ENCODE peak calls at places on chromosomes 16 and 17, in eight cellular contexts. C is tibial nerve; T is lower lobe of right lung; H is breast epithelium; P is A673; N is CD4-positive, CD25-positive, alpha-beta regulatory T cell; B is left ventricle myocardium inferior; I is left lung. F is an unnamed sample.

GRCh38 chr17:1351275-1351674 is 48.7 kb downstream of the YWHAE start:
- DNase-seq in C (no peak), T (no peak), H (no peak), P (no peak), N (no peak), B (no peak), I (no peak), F (no peak)

GRCh38 chr17:40320771-40321501 is 12.0 kb downstream of the RARA start:
- DNase-seq in C (peak; percentile 72), T (peak; percentile 72), H (no peak), P (no peak), N (no peak), B (peak; percentile 80), I (peak; percentile 77), F (no peak)

GRCh38 chr16:85936761-85937343 is 37.9 kb downstream of the IRF8 start:
- DNase-seq in C (no peak), T (no peak), H (no peak), P (no peak), N (no peak), B (no peak), I (no peak), F (no peak)

GRCh38 chr17:7460850-7461660 is 16.2 kb downstream of the CHRNB1 start:
- DNase-seq in C (no peak), T (no peak), H (no peak), P (no peak), N (no peak), B (no peak), I (no peak), F (no peak)

GRCh38 chr17:82889496-82890338 is 49.9 kb upstream of the ZNF750 start:
- DNase-seq in C (no peak), T (peak; percentile 82), H (peak; percentile 92), P (no peak), N (no peak), B (no peak), I (no peak), F (peak; percentile 18)

GRCh38 chr17:63832455-63832854 is 5.0 kb upstream of the FTSJ3 start:
- DNase-seq in C (no peak), T (no peak), H (no peak), P (no peak), N (no peak), B (no peak), I (no peak), F (no peak)

GRCh38 chr16:2296662-2297505 is 29.0 kb upstream of the RNPS1 start:
- DNase-seq in C (no peak), T (no peak), H (no peak), P (peak; percentile 33), N (no peak), B (no peak), I (no peak), F (peak; percentile 48)

GRCh38 chr16:12729448-12729847 is 74.2 kb downstream of the CPPED1 start:
- DNase-seq in C (no peak), T (no peak), H (no peak), P (no peak), N (peak; percentile 53), B (no peak), I (no peak), F (no peak)

DNA sequence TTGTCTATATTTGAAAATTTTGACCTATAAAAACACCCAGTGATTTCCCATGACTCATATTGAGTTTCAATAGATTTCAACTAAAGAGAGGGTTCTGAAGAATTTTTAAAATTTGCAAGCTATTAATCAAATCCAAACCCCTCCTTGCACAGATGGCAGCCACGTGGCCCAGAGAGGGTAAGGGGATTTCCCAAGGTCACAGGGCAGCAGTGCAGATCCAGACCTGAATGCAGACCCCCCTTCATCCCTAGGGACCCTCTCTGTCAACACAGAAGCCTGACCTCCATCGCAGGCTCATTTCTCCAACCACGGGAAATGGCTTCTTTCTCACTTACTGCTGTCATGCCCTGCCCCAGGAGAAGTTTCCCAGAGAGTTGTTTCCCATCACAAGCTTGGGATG is 24.7 kb upstream of the CES5A start:
- DNase-seq in C (no peak), T (no peak), H (no peak), P (no peak), N (no peak), B (no peak), I (no peak), F (no peak)
- H3K4me3 ChIP-seq in C (no peak overlapping the region), T (no peak overlapping the region), H (no peak overlapping the region), P (no peak overlapping the region), N (no peak overlapping the region), B (no peak overlapping the region), I (no peak overlapping the region), F (no peak overlapping the region)

GRCh38 chr16:89434490-89434889 is 55.9 kb downstream of the ANKRD11 start:
- DNase-seq in C (no peak), T (no peak), H (no peak), P (no peak), N (no peak), B (no peak), I (no peak), F (no peak)

GRCh38 chr16:89437251-89437987 is 52.9 kb downstream of the ANKRD11 start:
- DNase-seq in C (no peak), T (no peak), H (no peak), P (no peak), N (no peak), B (no peak), I (no peak), F (no peak)

GRCh38 chr16:89435051-89435450 is 55.3 kb downstream of the ANKRD11 start:
- DNase-seq in C (no peak), T (no peak), H (no peak), P (no peak), N (no peak), B (no peak), I (no peak), F (no peak)

GRCh38 chr16:89436362-89436761 is 54.0 kb downstream of the ANKRD11 start:
- DNase-seq in C (no peak), T (peak; percentile 70), H (no peak), P (no peak), N (no peak), B (no peak), I (no peak), F (no peak)

DNA sequence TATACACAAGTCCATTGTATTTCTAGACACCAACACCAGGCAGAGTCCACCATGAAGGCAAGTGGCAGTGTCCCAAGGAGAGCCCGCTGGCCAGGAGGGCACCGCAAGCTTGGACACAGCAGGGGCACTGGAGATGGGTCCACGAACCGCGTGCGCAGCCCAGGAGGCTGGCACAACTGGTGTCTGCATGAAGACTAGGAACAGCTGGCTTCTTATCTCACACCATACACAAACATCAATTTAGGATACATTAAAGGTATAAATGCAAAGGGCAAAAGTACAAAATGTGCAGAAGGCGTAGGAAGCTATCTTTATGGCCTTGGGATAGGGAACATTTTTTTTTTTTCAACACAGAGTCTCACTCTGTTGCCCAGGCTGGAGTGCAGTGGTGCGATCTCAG is 52.4 kb downstream of the ANKRD11 start:
- DNase-seq in C (no peak), T (no peak), H (no peak), P (no peak), N (no peak), B (no peak), I (no peak), F (no peak)
- H3K4me1 ChIP-seq in C (peaks cover 87% of the 10 kb centered on the region), T (peaks cover 76% of the 10 kb centered on the region), H (peaks cover 5% of the 10 kb centered on the region), P (peaks cover 18% of the 10 kb centered on the region), N (peaks cover 95% of the 10 kb centered on the region), B (peaks cover 91% of the 10 kb centered on the region), I (peaks cover 18% of the 10 kb centered on the region), F (peaks cover 8% of the 10 kb centered on the region)

GRCh38 chr17:72600934-72601333 is 480.1 kb downstream of the SOX9 start:
- DNase-seq in C (no peak), T (no peak), H (no peak), P (no peak), N (no peak), B (no peak), I (no peak), F (no peak)

GRCh38 chr17:72602517-72603345 is 481.9 kb downstream of the SOX9 start:
- DNase-seq in C (no peak), T (peak; percentile 50), H (no peak), P (no peak), N (no peak), B (no peak), I (no peak), F (peak; percentile 58)

GRCh38 chr17:72604518-72604917 is 483.7 kb downstream of the SOX9 start:
- DNase-seq in C (no peak), T (no peak), H (no peak), P (no peak), N (no peak), B (no peak), I (no peak), F (no peak)

GRCh38 chr17:72605543-72605942 is 484.7 kb downstream of the SOX9 start:
- DNase-seq in C (no peak), T (no peak), H (no peak), P (no peak), N (no peak), B (no peak), I (no peak), F (no peak)

DNA sequence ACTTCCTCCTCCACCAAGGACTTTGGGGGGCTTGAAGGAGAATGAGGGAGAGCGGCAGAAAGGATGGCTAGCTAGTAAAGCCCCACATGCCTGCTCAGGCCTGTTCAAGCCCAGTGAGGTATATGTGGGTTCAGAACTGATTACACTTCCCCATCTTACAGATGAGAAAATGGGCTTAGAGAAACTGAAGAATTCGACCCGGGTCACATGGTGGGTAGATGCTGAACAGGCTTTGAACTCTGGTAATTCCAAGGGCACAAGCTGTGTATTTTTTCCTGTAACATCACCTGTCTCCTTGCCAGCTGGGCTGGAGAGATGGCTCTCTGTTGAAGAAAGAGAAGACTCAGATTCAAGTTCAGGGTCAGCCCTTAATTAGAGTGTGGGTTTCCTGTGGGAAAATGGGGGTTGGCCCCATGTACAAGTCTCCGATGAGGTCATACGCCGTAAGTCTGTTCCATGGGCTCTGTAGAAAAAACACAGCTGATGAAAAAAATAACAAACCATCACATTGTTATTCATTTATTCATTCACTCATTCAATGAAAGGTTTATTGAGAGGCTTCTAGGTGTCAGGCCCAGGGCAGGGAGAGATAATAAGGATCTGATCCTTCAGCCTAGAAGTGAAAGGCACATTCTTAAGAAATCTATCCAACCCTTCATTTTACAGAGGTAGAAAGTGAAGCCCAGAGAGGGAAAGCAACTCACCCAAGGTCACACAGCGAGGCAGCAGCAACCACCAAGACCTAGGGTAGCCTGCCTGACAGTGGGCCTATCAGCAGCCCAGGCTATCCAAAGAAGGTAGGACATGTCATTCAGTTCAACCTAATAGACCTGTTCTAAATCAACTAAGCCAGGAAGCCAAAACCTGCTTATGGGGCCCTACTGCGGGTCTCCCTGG is 482.8 kb downstream of the SOX9 start:
- DNase-seq in C (no peak), T (no peak), H (no peak), P (no peak), N (no peak), B (no peak), I (no peak), F (no peak)
- H3K4me3 ChIP-seq in C (no peak overlapping the region), T (no peak overlapping the region), H (no peak overlapping the region), P (no peak overlapping the region), N (no peak overlapping the region), B (no peak overlapping the region), I (no peak overlapping the region), F (no peak overlapping the region)

GRCh38 chr16:83626204-83626603 is 181.6 kb upstream of the HSBP1 start:
- DNase-seq in C (no peak), T (no peak), H (no peak), P (no peak), N (no peak), B (no peak), I (no peak), F (no peak)

GRCh38 chr16:83626676-83627075 is 181.1 kb upstream of the HSBP1 start:
- DNase-seq in C (no peak), T (no peak), H (no peak), P (no peak), N (no peak), B (no peak), I (no peak), F (no peak)

GRCh38 chr16:83627996-83628395 is 179.8 kb upstream of the HSBP1 start:
- DNase-seq in C (no peak), T (no peak), H (no peak), P (no peak), N (no peak), B (no peak), I (no peak), F (no peak)

GRCh38 chr16:83633285-83633684 is 174.5 kb upstream of the HSBP1 start:
- DNase-seq in C (no peak), T (no peak), H (no peak), P (no peak), N (no peak), B (no peak), I (no peak), F (no peak)

GRCh38 chr16:83631006-83631405 is 176.8 kb upstream of the HSBP1 start:
- DNase-seq in C (no peak), T (no peak), H (no peak), P (no peak), N (no peak), B (no peak), I (no peak), F (no peak)
- H3K4me1 ChIP-seq in C (no peaks in the 10 kb centered on the region), T (no peaks in the 10 kb centered on the region), H (no peaks in the 10 kb centered on the region), P (no peaks in the 10 kb centered on the region), N (no peaks in the 10 kb centered on the region), B (no peaks in the 10 kb centered on the region), I (no peaks in the 10 kb centered on the region), F (no peaks in the 10 kb centered on the region)